ENCODE peak calls at places on chromosomes 4 and X, in eight cellular contexts. J is A549, T is neuronal stem cell, R is PC-3, B is uterus, D is astrocyte of the spinal cord, K is transverse colon, X is H7. Q is an unnamed sample.

GRCh38 chrX:64994131-64994798 is 18.0 kb upstream of the ZC4H2 start:
- DNase-seq in X (no peak), T (no peak), D (no peak), K (no peak), J (no peak), B (no peak), R (no peak), Q (no peak)

GRCh38 chrX:46912673-46913491 is 661 bp downstream of the JADE3 start:
- DNase-seq in K (peak), R (peak), T (peak), X (peak), D (peak), B (peak), J (peak), Q (no peak)

GRCh38 chrX:115690554-115691216 is 129.7 kb downstream of the PLS3 start:
- DNase-seq in K (peak), J (peak), R (peak), X (peak), T (peak), B (peak), D (peak), Q (peak)

GRCh38 chr4:94577136-94577535 is 125.4 kb downstream of the PDLIM5 start:
- DNase-seq in X (peak), R (no peak), D (peak), T (peak), B (peak), K (peak), J (no peak), Q (no peak)

GRCh38 chrX:140764401-140764919 is 54.9 kb downstream of the LINC00632 start:
- DNase-seq in X (peak), K (no peak), J (no peak), T (no peak), B (peak), R (peak), D (peak), Q (no peak)

GRCh38 chr4:20151436-20151835 is 100.3 kb upstream of the SLIT2 start:
- DNase-seq in B (no peak), R (peak), D (no peak), J (no peak), T (no peak), K (no peak), X (no peak), Q (no peak)

GRCh38 chr4:180950377-180950776 is 1292.8 kb upstream of the TENM3 start:
- DNase-seq in T (no peak), J (no peak), X (no peak), R (no peak), D (no peak), B (no peak), K (no peak), Q (no peak)

GRCh38 chr4:126977306-126977705 is 655.5 kb upstream of the INTU start:
- DNase-seq in T (no peak), R (no peak), X (no peak), J (no peak), K (no peak), B (no peak), D (no peak), Q (no peak)

GRCh38 chrX:120726294-120726693 is 96.4 kb upstream of the C1GALT1C1 start:
- DNase-seq in K (no peak), B (no peak), R (no peak), T (no peak), D (no peak), J (no peak), X (no peak), Q (no peak)

GRCh38 chrX:46620505-46620904 is 46.9 kb downstream of the CHST7 start:
- DNase-seq in X (no peak), B (no peak), K (no peak), T (no peak), R (no peak), J (no peak), D (no peak), Q (no peak)

GRCh38 chrX:71095971-71096701 is 485 bp downstream of the FOXO4 start:
- DNase-seq in T (no peak), D (no peak), B (no peak), R (peak), K (peak), X (peak), J (peak), Q (peak)

GRCh38 chr4:74117024-74117534 is 18.1 kb upstream of the CXCL2 start:
- DNase-seq in T (no peak), B (peak), D (peak), K (peak), X (no peak), J (peak), R (peak), Q (no peak)

GRCh38 chrX:50827996-50828395 is 14.0 kb upstream of the SHROOM4 start:
- DNase-seq in D (peak), K (no peak), J (no peak), R (peak), T (no peak), X (no peak), B (no peak), Q (no peak)

GRCh38 chrX:43557792-43558191 is 98.3 kb upstream of the MAOA start:
- DNase-seq in D (peak), J (peak), X (peak), T (peak), R (peak), B (peak), K (peak), Q (peak)

GRCh38 chrX:150547511-150548115 is 20.8 kb upstream of the MTM1 start:
- DNase-seq in R (no peak), J (peak), T (no peak), X (peak), D (peak), B (peak), K (peak), Q (peak)

GRCh38 chr4:185346975-185347601 is 48.6 kb downstream of the LRP2BP start:
- DNase-seq in R (no peak), X (no peak), D (peak), J (no peak), T (no peak), K (no peak), B (no peak), Q (no peak)

GRCh38 chr4:160224049-160224448 is 1121.2 kb downstream of the RAPGEF2 start:
- DNase-seq in T (no peak), B (no peak), K (no peak), X (no peak), D (no peak), R (no peak), J (no peak), Q (no peak)

GRCh38 chr4:2186133-2186864 is 55.6 kb downstream of the HAUS3 start:
- DNase-seq in J (no peak), X (peak), K (peak), R (peak), B (no peak), T (no peak), D (peak), Q (no peak)

GRCh38 chrX:70675284-70675683 is 230.6 kb downstream of the DLG3 start:
- DNase-seq in X (no peak), R (no peak), K (no peak), D (no peak), T (no peak), B (no peak), J (no peak), Q (no peak)

GRCh38 chr4:2842667-2843022 is 999 bp upstream of the ADD1 start:
- DNase-seq in K (no peak), X (no peak), J (no peak), D (no peak), T (no peak), R (no peak), B (no peak), Q (no peak)

GRCh38 chr4:10353110-10353509 is 104.1 kb downstream of the ZNF518B start:
- DNase-seq in K (no peak), D (no peak), R (no peak), T (no peak), B (no peak), X (no peak), J (no peak), Q (no peak)

GRCh38 chrX:39721570-39722279 is 376.0 kb downstream of the BCOR start:
- DNase-seq in K (no peak), X (no peak), R (no peak), T (no peak), J (no peak), B (no peak), D (peak), Q (no peak)

GRCh38 chr4:91340843-91341242 is 962.9 kb upstream of the GRID2 start:
- DNase-seq in K (no peak), X (no peak), J (no peak), B (no peak), D (no peak), R (no peak), T (no peak), Q (no peak)

GRCh38 chr4:81715335-81715734 is 243.6 kb upstream of the RASGEF1B start:
- DNase-seq in R (no peak), B (no peak), D (no peak), J (no peak), K (no peak), X (no peak), T (peak), Q (no peak)

GRCh38 chrX:56385336-56385735 is 153.2 kb downstream of the KLF8 start:
- DNase-seq in D (no peak), B (no peak), R (peak), K (no peak), J (no peak), X (no peak), T (no peak), Q (no peak)

GRCh38 chr4:24988776-24989175 is 42.0 kb downstream of the LGI2 start:
- DNase-seq in B (no peak), K (no peak), J (peak), R (peak), X (peak), D (no peak), T (no peak), Q (no peak)

GRCh38 chrX:21932277-21932996 is 8.1 kb upstream of the SMS start:
- DNase-seq in T (no peak), D (peak), J (no peak), R (peak), X (no peak), B (no peak), K (no peak), Q (no peak)

GRCh38 chrX:136691028-136691809 is 43.3 kb downstream of the CD40LG start:
- DNase-seq in D (no peak), K (no peak), X (no peak), T (no peak), B (no peak), J (no peak), R (peak), Q (no peak)

GRCh38 chr4:109211671-109212070 is 90.8 kb downstream of the COL25A1 start:
- DNase-seq in D (peak), T (no peak), J (no peak), K (no peak), B (no peak), R (no peak), X (no peak), Q (no peak)

GRCh38 chr4:165461176-165461835 is 82.5 kb downstream of the CPE start:
- DNase-seq in X (no peak), J (no peak), B (peak), R (no peak), K (no peak), T (no peak), D (peak), Q (peak)

GRCh38 chrX:119757979-119758681 is at the start of gene SOWAHD:
- DNase-seq in X (peak), T (no peak), J (no peak), B (peak), D (no peak), K (peak), R (peak), Q (no peak)

GRCh38 chr4:98908182-98908581 is 20.8 kb downstream of the EIF4E start:
- DNase-seq in B (no peak), D (no peak), R (no peak), K (no peak), J (no peak), T (no peak), X (no peak), Q (no peak)

GRCh38 chrX:153634832-153635231 is 12.2 kb upstream of the DUSP9 start:
- DNase-seq in K (no peak), T (no peak), J (no peak), D (no peak), X (peak), B (no peak), R (no peak), Q (no peak)

GRCh38 chrX:77014655-77015377 is 432.4 kb upstream of the FGF16 start:
- DNase-seq in X (peak), D (peak), R (no peak), K (no peak), J (no peak), T (peak), B (no peak), Q (no peak)

GRCh38 chr4:10075158-10075863 is 41.3 kb downstream of the WDR1 start:
- DNase-seq in R (no peak), X (peak), K (no peak), B (peak), D (no peak), J (no peak), T (no peak), Q (no peak)

GRCh38 chr4:183068502-183068901 is 30.6 kb upstream of the WWC2 start:
- DNase-seq in T (no peak), B (no peak), R (no peak), J (no peak), X (no peak), K (no peak), D (no peak), Q (no peak)

GRCh38 chr4:183073838-183074145 is 25.3 kb upstream of the WWC2 start:
- DNase-seq in R (no peak), D (no peak), X (no peak), T (no peak), K (no peak), J (no peak), B (no peak), Q (no peak)

GRCh38 chr4:183074288-183074990 is 24.6 kb upstream of the WWC2 start:
- DNase-seq in J (no peak), K (no peak), R (no peak), B (no peak), T (no peak), D (peak), X (no peak), Q (no peak)

GRCh38 chr4:183072181-183072580 is 26.9 kb upstream of the WWC2 start:
- DNase-seq in R (no peak), J (no peak), X (no peak), T (no peak), K (no peak), B (no peak), D (no peak), Q (no peak)

DNA sequence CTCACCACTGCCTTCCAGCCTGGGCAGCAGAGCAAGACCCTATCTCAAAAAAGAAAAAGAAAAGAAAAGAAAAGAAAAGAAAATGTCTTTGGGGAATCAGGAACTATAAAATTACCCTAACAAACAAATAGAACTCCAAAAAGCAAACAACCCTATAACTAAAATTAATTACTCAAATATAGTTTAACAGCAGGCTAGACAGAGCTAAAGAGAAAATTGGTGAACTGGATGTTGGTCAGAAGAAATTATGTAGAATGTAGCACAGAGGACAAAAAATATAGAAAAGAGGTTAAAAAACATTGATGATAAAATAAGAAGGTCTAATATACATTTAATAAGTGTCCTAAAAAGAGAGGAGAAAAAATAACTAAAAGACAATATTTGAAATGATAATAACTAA is 27.8 kb upstream of the WWC2 start:
- DNase-seq in B (no peak), K (no peak), T (no peak), X (no peak), D (no peak), J (no peak), R (no peak), Q (no peak)
- H3K4me3 ChIP-seq in B (no peak), K (no peak), T (no peak), X (no peak), D (no peak), J (no peak), R (no peak), Q (no peak)

GRCh38 chrX:129785160-129785947 is 5.6 kb downstream of the SASH3 start:
- DNase-seq in R (no peak), B (no peak), D (no peak), T (no peak), X (no peak), K (no peak), J (no peak), Q (no peak)

GRCh38 chrX:129782706-129783105 is 3.0 kb downstream of the SASH3 start:
- DNase-seq in D (no peak), K (no peak), R (no peak), J (no peak), B (no peak), X (no peak), T (no peak), Q (no peak)

GRCh38 chrX:129782015-129782495 is 2.3 kb downstream of the SASH3 start:
- DNase-seq in K (no peak), T (no peak), X (no peak), J (no peak), D (no peak), R (no peak), B (no peak), Q (no peak)

GRCh38 chrX:129781134-129782014 is 1.6 kb downstream of the SASH3 start:
- DNase-seq in D (no peak), K (peak), X (peak), R (no peak), J (no peak), T (no peak), B (no peak), Q (no peak)

GRCh38 chrX:129783176-129783776 is 3.5 kb downstream of the SASH3 start:
- DNase-seq in R (no peak), J (no peak), K (no peak), B (no peak), T (no peak), D (no peak), X (no peak), Q (no peak)
- H3K4me3 ChIP-seq in R (no peak), J (no peak), K (no peak), B (no peak), T (no peak), D (no peak), X (no peak), Q (no peak)

DNA sequence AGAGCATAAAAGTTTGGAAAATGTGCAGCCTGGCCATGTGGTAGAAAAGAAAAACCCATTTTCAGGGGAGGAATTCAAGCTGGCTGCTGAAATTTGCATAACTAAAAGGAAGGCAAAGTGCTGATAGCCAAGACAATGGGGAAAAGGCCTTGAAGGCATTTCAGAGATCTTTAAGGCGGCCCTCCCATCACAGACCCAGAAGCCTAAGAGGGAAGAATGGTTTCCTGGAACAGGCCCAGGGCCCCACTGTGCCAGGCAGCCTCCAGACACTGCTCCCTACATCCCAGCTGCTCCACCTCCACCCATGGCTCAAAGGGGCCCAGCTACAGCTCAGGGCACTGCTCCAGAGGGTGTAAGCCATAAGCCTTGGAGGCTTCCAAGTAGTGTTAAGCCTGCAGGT is 158.0 kb upstream of the PRDX4 start:
- DNase-seq in K (no peak), T (no peak), D (no peak), X (no peak), B (no peak), J (no peak), R (no peak), Q (no peak)
- H3K4me3 ChIP-seq in K (no peak), T (no peak), D (no peak), X (no peak), B (no peak), J (no peak), R (no peak), Q (no peak)

DNA sequence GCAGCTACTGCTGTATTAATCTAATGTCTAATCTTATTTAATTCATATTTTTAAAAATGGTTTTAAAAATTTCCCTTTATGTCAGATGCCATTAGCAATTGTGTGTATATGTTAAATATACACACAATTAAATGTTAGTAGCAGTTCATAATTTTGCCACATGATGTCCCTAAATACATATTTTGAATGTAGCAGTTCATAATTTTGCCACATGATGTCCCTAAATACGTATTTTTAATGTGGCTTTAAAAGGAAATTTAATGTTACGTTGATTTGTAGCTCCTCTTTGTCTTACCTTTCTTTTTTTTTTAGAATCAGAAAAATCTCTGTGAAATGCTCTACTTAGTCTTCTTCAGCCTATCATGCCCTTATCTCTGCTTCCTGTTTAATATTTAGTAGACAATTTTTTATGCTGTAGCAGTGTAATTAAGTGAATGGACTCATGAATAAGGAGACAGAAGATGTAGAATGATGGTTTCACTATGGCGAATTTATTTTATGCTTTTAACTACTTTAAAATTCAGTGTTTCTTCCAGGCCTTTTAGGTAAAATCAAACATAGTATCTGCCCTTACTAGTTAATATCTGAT is 26.1 kb downstream of the RBM46 start:
- DNase-seq in J (no peak), X (no peak), B (no peak), D (peak), K (no peak), R (peak), T (no peak), Q (no peak)
- H3K4me3 ChIP-seq in J (no peak), X (no peak), B (no peak), D (no peak), K (no peak), R (peak), T (no peak), Q (no peak)

GRCh38 chr4:48017108-48017527 is 546 bp downstream of the NIPAL1 start:
- DNase-seq in J (peak), K (peak), T (peak), R (peak), X (peak), B (peak), D (peak), Q (no peak)
- H3K4me3 ChIP-seq in J (peak), K (peak), T (peak), R (peak), X (peak), B (peak), D (peak), Q (peak)

GRCh38 chr4:128288689-128289106 is 1.1 kb upstream of the PGRMC2 start:
- DNase-seq in X (no peak), K (peak), J (no peak), D (peak), T (no peak), R (peak), B (no peak), Q (no peak)

GRCh38 chr4:128290526-128290925 is 2.9 kb upstream of the PGRMC2 start:
- DNase-seq in T (no peak), K (no peak), B (no peak), J (no peak), R (no peak), X (no peak), D (no peak), Q (no peak)

GRCh38 chr4:128291096-128291495 is 3.5 kb upstream of the PGRMC2 start:
- DNase-seq in T (no peak), B (no peak), J (no peak), R (no peak), K (no peak), X (no peak), D (no peak), Q (no peak)

GRCh38 chr4:128287871-128288688 is 467 bp upstream of the PGRMC2 start:
- DNase-seq in T (peak), X (peak), D (peak), R (peak), K (peak), B (peak), J (peak), Q (peak)

DNA sequence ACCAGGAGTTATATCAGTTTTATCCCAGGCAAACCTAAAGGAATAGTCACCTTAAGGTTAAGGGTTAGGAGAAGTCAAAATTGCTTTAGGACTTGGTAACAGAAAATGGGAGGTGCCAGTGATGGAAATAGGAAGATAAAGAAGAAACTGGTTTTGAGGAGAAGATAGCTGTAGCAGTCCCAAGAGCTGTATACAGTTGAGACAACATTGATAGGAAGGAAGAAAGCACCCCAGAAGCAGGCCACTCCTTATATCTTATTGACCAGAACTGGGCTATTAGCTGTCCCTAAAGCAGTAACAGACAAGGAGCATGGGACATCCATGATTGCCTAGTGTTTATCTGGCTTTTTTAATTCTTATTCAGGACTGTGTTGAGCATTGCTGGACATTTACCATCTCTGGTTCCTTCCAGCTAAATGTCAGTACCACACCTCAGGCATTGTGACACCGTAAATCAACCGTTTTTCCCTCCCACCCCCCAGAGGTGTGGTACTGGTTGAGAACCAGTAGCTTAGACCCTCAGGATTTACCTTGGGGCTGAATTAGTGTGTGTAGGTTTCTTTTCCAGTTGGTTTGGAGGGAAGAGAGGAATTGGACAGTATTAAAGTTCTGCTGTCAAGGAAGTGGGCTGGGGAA is 2.0 kb upstream of the PGRMC2 start:
- DNase-seq in X (no peak), J (no peak), R (no peak), D (no peak), B (no peak), T (no peak), K (no peak), Q (no peak)
- H3K4me3 ChIP-seq in X (no peak), J (peak), R (no peak), D (no peak), B (no peak), T (peak), K (no peak), Q (no peak)